ENCODE peak calls at places on chromosomes 16 and 17, in ten cellular contexts. M is Peyer's patch, I is HCT116, O is heart left ventricle, G is transverse colon, J is A549, A is uterus, F is adrenal gland, H is testis, U is body of pancreas. K is an unnamed sample.

GRCh38 chr16:66324785-66325184 is 41.7 kb upstream of the CDH5 start:
- DNase-seq in M (no peak), I (peak; percentile 21), O (no peak), G (no peak), J (peak; percentile 48), A (no peak), F (no peak), H (no peak), U (no peak), K (no peak)

GRCh38 chr16:53504161-53504663 is 1.2 kb upstream of the AKTIP start:
- DNase-seq in M (peak; percentile 63), I (no peak), O (peak; percentile 68), G (peak; percentile 43), J (peak; percentile 36), A (peak; percentile 59), F (peak; percentile 54), H (peak; percentile 51), U (peak; percentile 62), K (peak; percentile 90)

GRCh38 chr17:55275894-55276804 is 11.4 kb downstream of the HLF start:
- DNase-seq in M (peak; percentile 53), I (no peak), O (no peak), G (no peak), J (peak; percentile 20), A (no peak), F (peak; percentile 66), H (no peak), U (no peak), K (peak; percentile 69)

GRCh38 chr16:2019500-2019899 is at the start of gene NPW:
- DNase-seq in M (no peak), I (no peak), O (no peak), G (no peak), J (no peak), A (no peak), F (no peak), H (no peak), U (no peak), K (no peak)

GRCh38 chr16:50603206-50604064 is 55.2 kb downstream of the NKD1 start:
- DNase-seq in M (no peak), I (no peak), O (no peak), G (peak; percentile 33), J (no peak), A (peak; percentile 72), F (no peak), H (peak; percentile 43), U (no peak), K (no peak)

GRCh38 chr17:74610108-74610507 is 13.4 kb downstream of the CD300E start:
- DNase-seq in M (no peak), I (no peak), O (no peak), G (no peak), J (no peak), A (no peak), F (no peak), H (no peak), U (no peak), K (no peak)

GRCh38 chr16:28543072-28543471 is 4.3 kb upstream of the NUPR1 start:
- DNase-seq in M (peak; percentile 80), I (no peak), O (no peak), G (peak; percentile 82), J (no peak), A (no peak), F (no peak), H (peak; percentile 72), U (peak; percentile 31), K (peak; percentile 62)

GRCh38 chr17:8421571-8421970 is 14.1 kb upstream of the NDEL1 start:
- DNase-seq in M (no peak), I (no peak), O (no peak), G (no peak), J (peak; percentile 27), A (no peak), F (no peak), H (no peak), U (no peak), K (no peak)

GRCh38 chr16:74999208-74999682 is 421 bp downstream of the ZNRF1 start:
- DNase-seq in M (no peak), I (no peak), O (peak; percentile 68), G (peak; percentile 29), J (no peak), A (peak; percentile 62), F (peak; percentile 33), H (peak; percentile 26), U (peak; percentile 46), K (no peak)

GRCh38 chr16:48158296-48158695 is 2.5 kb upstream of the ABCC12 start:
- DNase-seq in M (no peak), I (peak; percentile 55), O (no peak), G (no peak), J (peak; percentile 64), A (no peak), F (no peak), H (no peak), U (no peak), K (no peak)

GRCh38 chr17:59827721-59828477 is 64.8 kb downstream of the TUBD1 start:
- DNase-seq in M (peak; percentile 54), I (no peak), O (no peak), G (no peak), J (peak; percentile 89), A (no peak), F (no peak), H (no peak), U (no peak), K (no peak)

GRCh38 chr17:44251062-44251461 is 16.9 kb downstream of the SLC4A1 start:
- DNase-seq in M (no peak), I (no peak), O (no peak), G (no peak), J (no peak), A (no peak), F (no peak), H (no peak), U (no peak), K (no peak)

GRCh38 chr16:85424260-85425060 is 188.7 kb upstream of the GSE1 start:
- DNase-seq in M (no peak), I (no peak), O (peak; percentile 38), G (no peak), J (no peak), A (no peak), F (no peak), H (peak; percentile 13), U (peak; percentile 59), K (peak; percentile 82)

DNA sequence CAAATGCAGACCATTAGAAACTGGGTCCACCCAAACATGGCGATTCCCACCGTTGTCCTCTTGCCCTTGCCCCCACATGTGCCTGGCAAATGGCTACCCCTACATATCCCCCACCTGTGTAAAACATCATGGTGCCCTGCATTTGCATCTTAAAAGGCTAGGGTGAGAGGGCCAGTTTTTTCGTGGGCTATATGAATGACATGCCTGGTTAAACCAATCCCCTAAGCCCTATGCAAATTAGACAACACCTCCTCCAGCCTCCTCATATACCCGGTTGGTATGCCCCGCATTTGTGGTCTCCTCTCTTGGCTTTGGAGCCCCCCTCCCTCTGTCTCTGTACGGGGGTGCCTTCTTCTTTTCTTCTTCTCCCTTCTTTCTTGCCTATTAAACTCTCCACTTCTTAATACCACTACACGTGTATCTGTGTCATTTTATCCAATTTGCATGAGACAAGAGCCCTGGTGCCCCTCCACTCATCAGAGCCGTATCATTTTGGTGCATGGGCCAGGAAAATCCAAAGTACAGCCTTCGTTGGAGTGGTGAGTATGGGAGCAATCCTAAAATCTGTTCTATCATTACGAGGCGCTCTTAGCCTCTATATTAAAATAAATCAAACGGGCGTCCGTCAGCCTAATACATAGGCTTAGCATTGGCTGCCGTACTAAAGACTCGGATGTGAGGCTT is 30.1 kb downstream of the QPRT start:
- DNase-seq in M (no peak), I (no peak), O (no peak), G (no peak), J (no peak), A (no peak), F (no peak), H (no peak), U (no peak), K (no peak)
- H3K4me3 ChIP-seq in M (no peak overlapping the region), I (no peak overlapping the region), O (no peak overlapping the region), G (no peak overlapping the region), J (no peak overlapping the region), A (no peak overlapping the region), F (no peak overlapping the region), H (no peak overlapping the region), U (no peak overlapping the region), K (no peak overlapping the region)

GRCh38 chr17:61519754-61520440 is 67.7 kb downstream of the TBX4 start:
- DNase-seq in M (no peak), I (no peak), O (no peak), G (no peak), J (no peak), A (no peak), F (no peak), H (no peak), U (no peak), K (no peak)
- TF ChIP-seq CTCF in M (no peak), I (no peak), O (no peak), G (no peak), J (no peak), A (no peak), F (no peak), H (no peak), U (no peak), K (no peak)

GRCh38 chr16:7233963-7234362 is 98.7 kb upstream of the RBFOX1 start:
- DNase-seq in M (no peak), I (no peak), O (no peak), G (no peak), J (no peak), A (no peak), F (no peak), H (no peak), U (no peak), K (no peak)

GRCh38 chr16:7236824-7237410 is 95.7 kb upstream of the RBFOX1 start:
- DNase-seq in M (no peak), I (no peak), O (no peak), G (no peak), J (no peak), A (no peak), F (no peak), H (no peak), U (no peak), K (no peak)

DNA sequence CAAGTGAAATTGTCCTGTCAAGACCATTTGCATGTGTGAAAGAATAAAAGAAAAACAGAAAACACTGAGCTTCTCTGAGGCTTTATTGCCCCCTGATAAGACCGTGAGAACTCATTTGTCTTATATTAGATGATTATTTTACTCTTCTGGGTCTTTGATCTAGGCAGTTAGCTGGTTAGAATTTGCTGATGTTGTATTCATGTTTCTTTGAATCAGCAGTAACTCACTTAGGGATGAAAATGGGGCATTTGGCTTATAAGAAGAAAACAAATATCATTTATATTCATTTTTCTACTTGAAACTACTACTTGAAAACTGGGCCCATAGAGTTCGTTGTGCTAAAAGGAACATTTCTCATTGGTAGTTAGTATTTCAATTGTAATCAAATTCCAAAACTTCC is 93.1 kb upstream of the RBFOX1 start:
- DNase-seq in M (no peak), I (no peak), O (no peak), G (no peak), J (no peak), A (no peak), F (no peak), H (no peak), U (no peak), K (no peak)
- TF ChIP-seq POLR2A in M (no peak), I (no peak), O (no peak), G (no peak), J (no peak), A (no peak), F (no peak), H (no peak), U (no peak), K (no peak)

DNA sequence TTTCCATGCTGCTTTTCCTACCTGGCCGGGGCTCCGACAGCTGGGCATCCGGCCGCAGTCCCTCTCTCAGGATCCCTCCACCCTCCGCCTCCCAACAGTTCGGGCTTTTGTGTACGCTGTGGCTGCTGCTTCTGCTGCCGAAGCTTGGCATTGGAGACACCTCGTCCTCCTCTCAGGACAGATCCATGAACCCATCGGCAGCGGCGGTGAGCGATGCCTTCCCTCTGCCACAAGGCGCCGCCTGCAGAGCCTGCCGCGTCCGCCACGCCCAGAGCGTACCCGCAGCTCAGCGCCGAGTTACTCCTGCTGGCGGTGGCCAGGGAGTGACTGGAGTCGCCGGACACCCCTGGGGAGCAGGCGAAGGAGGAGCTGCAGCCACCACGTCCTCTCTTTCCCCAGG is 2032.8 kb downstream of the TP53TG3F start:
- DNase-seq in M (no peak), I (no peak), O (no peak), G (no peak), J (no peak), A (no peak), F (no peak), H (peak; percentile 43), U (no peak), K (no peak)
- H3K4me3 ChIP-seq in M (no peak overlapping the region), I (no peak overlapping the region), O (no peak overlapping the region), G (no peak overlapping the region), J (no peak overlapping the region), A (no peak overlapping the region), F (no peak overlapping the region), H (peak overlapping the region; percentile 34), U (no peak overlapping the region), K (no peak overlapping the region)

K was measured in lower leg skin.